ENCODE peak calls at places on chromosomes 13 and 19, in six cellular contexts. B is IMR-90, M is mammary epithelial cell, Y is GM23248, G is K562, X is neural progenitor cell. A is an unnamed sample.

GRCh38 chr19:21221653-21222052 is 79.8 kb downstream of the ZNF431 start:
- DNase-seq in G (no peak), M (no peak), B (no peak), X (no peak), Y (no peak), A (no peak)

GRCh38 chr13:97492257-97492656 is 58.3 kb downstream of the RAP2A start:
- DNase-seq in X (no peak), M (no peak), B (no peak), Y (no peak), G (no peak), A (no peak)

GRCh38 chr19:17158584-17158983 is 56.6 kb upstream of the USE1 start:
- DNase-seq in Y (no peak), M (no peak), B (no peak), G (no peak), X (no peak), A (no peak)

GRCh38 chr19:13083627-13084026 is 19.0 kb downstream of the LYL1 start:
- DNase-seq in X (no peak), B (no peak), Y (no peak), M (no peak), G (no peak), A (no peak)

GRCh38 chr19:51034704-51035103 is at the start of gene KLK12:
- DNase-seq in M (no peak), G (no peak), B (no peak), X (no peak), Y (no peak), A (no peak)

GRCh38 chr13:76795701-76796695 is 90.2 kb downstream of the KCTD12 start:
- DNase-seq in Y (no peak), B (peak), X (no peak), G (no peak), M (no peak), A (no peak)

GRCh38 chr13:87089391-87089790 is 581.8 kb upstream of the SLITRK5 start:
- DNase-seq in Y (peak), B (peak), X (no peak), M (peak), G (no peak), A (no peak)

GRCh38 chr19:13016628-13017305 is 21.5 kb downstream of the NFIX start:
- DNase-seq in Y (peak), B (no peak), X (peak), M (peak), G (peak), A (no peak)

GRCh38 chr19:40716031-40716654 is 543 bp downstream of the COQ8B start:
- DNase-seq in M (peak), B (peak), X (no peak), Y (peak), G (peak), A (peak)

GRCh38 chr13:102597029-102598015 is 536 bp downstream of the TPP2 start:
- DNase-seq in X (peak), M (peak), B (peak), Y (peak), G (peak), A (peak)

GRCh38 chr19:7294571-7295212 is 478 bp upstream of the INSR start:
- DNase-seq in G (peak), Y (peak), B (peak), X (peak), M (peak), A (peak)

GRCh38 chr13:40102854-40103253 is 447.4 kb downstream of the COG6 start:
- DNase-seq in B (peak), Y (peak), M (peak), G (peak), X (no peak), A (no peak)

GRCh38 chr19:3775374-3775711 is 3.3 kb upstream of the RAX2 start:
- DNase-seq in X (no peak), G (no peak), M (no peak), B (no peak), Y (no peak), A (no peak)

GRCh38 chr13:64293923-64294322 is 2878.3 kb upstream of the PCDH20 start:
- DNase-seq in M (no peak), X (no peak), G (no peak), Y (no peak), B (peak), A (no peak)

GRCh38 chr13:79448413-79448812 is 32.5 kb upstream of the NDFIP2 start:
- DNase-seq in Y (peak), B (peak), X (no peak), M (peak), G (no peak), A (peak)

GRCh38 chr13:22938576-22938975 is 242.2 kb upstream of the SGCG start:
- DNase-seq in B (no peak), G (no peak), Y (no peak), X (no peak), M (no peak), A (no peak)

GRCh38 chr19:1146418-1146711 is 27.7 kb downstream of the SBNO2 start:
- DNase-seq in M (no peak), Y (no peak), G (no peak), B (no peak), X (no peak), A (no peak)

GRCh38 chr13:29756506-29756905 is 93.9 kb downstream of the UBL3 start:
- DNase-seq in G (no peak), X (no peak), M (no peak), B (peak), Y (peak), A (no peak)

GRCh38 chr19:13764821-13765394 is 586 bp downstream of the MRI1 start:
- DNase-seq in M (no peak), Y (peak), B (no peak), G (peak), X (peak), A (peak)

GRCh38 chr19:3006075-3006767 is 22.9 kb downstream of the TLE2 start:
- DNase-seq in B (no peak), M (no peak), G (peak), X (no peak), Y (no peak), A (no peak)

GRCh38 chr19:16249826-16250434 is 52.2 kb downstream of the AP1M1 start:
- DNase-seq in X (no peak), Y (peak), B (peak), G (no peak), M (no peak), A (no peak)

GRCh38 chr19:6739390-6739883 is at the start of gene TRIP10:
- DNase-seq in X (peak), B (peak), G (peak), Y (peak), M (peak), A (peak)

GRCh38 chr13:69279213-69279612 is 828.4 kb upstream of the ATXN8OS start:
- DNase-seq in Y (no peak), X (no peak), G (no peak), B (no peak), M (no peak), A (no peak)

GRCh38 chr13:37753776-37754175 is 115.8 kb downstream of the TRPC4 start:
- DNase-seq in X (peak), B (no peak), M (no peak), Y (no peak), G (no peak), A (no peak)

GRCh38 chr13:20672772-20673171 is 30.7 kb upstream of the IL17D start:
- DNase-seq in M (no peak), G (no peak), B (peak), Y (peak), X (no peak), A (no peak)

GRCh38 chr13:74372511-74372910 is 238.3 kb upstream of the KLF12 start:
- DNase-seq in Y (no peak), M (no peak), X (no peak), G (no peak), B (no peak), A (no peak)

GRCh38 chr13:40536443-40537113 is 129.9 kb downstream of the FOXO1 start:
- DNase-seq in Y (no peak), M (peak), X (no peak), G (no peak), B (no peak), A (no peak)

GRCh38 chr19:34365463-34366401 is 736 bp downstream of the GPI start:
- DNase-seq in B (peak), Y (peak), G (peak), M (peak), X (peak), A (peak)

DNA sequence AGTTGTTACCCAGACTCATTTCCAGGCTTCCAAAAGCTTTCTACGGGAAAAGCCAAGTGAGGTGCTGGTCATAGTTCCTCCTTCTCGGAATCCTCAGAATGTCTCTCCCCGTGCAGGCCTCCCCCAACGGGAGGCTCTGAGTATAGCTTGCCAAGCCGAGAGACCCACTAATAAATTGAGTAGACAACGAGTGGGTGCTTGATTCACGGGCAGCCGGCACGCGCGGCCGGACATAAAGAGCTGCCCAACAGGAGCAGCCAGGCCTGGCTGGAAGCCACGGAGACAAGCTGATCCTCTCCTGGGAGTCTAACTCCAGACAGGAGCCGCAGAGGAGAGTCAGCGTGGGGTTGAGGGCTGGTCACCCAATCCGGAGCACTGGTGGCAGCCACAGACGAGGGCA is 43.4 kb upstream of the MEDAG start:
- DNase-seq in B (no peak), X (peak), M (no peak), Y (no peak), G (no peak), A (no peak)
- H3K27ac ChIP-seq in B (peak), X (no peak), M (no peak), Y (no peak), G (no peak), A (no peak)

DNA sequence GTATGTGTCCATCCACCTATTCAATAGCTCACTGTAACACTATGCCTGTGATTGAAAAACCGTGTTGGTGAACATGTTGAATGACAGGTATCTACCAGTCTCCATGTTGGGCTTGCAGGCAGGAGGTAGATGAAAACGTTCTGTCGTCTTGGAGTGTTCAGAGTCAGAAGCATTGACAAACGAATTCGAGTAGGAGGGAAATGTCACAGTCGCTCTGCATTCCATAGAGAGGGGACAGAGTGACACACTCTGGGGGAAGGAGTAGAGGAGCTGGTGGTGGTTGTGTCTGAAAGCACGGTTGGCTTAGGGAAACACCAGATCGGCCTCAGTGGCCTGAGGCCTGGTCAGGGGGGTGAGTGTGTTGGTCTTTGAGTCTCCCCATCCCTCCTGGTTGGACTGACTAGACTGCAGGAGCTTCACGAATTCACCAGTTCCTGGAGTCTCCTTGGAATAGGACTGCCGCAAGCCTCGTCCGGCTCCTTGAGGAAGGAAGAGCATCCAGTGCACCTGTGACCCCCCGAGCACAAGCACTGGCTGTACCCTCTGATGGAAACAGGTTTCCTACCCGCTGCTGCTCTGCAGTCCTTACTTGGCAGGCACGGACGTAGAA is 105.0 kb upstream of the C1QTNF9B start:
- DNase-seq in G (no peak), B (no peak), M (no peak), Y (no peak), X (no peak), A (no peak)
- H3K4me2 ChIP-seq in G (no peak), B (no peak), M (no peak), Y (no peak), X (no peak), A (no peak)

GRCh38 chr19:37929512-37929911 is 22.5 kb downstream of the SIPA1L3 start:
- DNase-seq in X (no peak), M (no peak), B (no peak), G (no peak), Y (no peak), A (no peak)

GRCh38 chr19:37932985-37933953 is 26.3 kb downstream of the SIPA1L3 start:
- DNase-seq in M (peak), G (no peak), X (peak), B (peak), Y (peak), A (no peak)

GRCh38 chr19:37931941-37932655 is 25.1 kb downstream of the SIPA1L3 start:
- DNase-seq in M (peak), Y (peak), G (no peak), B (peak), X (peak), A (no peak)

GRCh38 chr19:37928527-37929286 is 21.7 kb downstream of the SIPA1L3 start:
- DNase-seq in M (no peak), B (no peak), G (no peak), X (no peak), Y (no peak), A (no peak)

DNA sequence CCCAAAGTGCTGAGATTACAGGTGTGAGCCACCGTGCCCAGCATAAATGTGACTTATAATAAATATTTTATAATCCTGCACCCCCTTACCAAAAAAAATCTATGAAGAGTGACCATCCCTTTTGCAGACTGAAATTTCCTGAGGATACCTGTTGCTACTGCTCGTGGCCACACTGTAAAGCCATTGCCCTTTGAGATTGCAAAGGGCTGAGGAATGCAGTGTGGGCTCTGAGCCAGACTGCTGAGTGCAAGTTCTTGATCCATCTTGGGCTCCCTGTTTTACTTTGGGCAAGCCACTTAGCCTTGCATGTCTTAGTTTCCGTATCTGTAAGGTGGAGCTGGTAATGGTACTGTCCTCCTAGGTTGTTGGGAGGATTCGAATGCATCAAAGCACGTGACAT is 23.4 kb downstream of the SIPA1L3 start:
- DNase-seq in X (no peak), M (no peak), B (no peak), G (no peak), Y (peak), A (no peak)
- H3K27ac ChIP-seq in X (no peak), M (no peak), B (no peak), G (no peak), Y (no peak), A (no peak)

DNA sequence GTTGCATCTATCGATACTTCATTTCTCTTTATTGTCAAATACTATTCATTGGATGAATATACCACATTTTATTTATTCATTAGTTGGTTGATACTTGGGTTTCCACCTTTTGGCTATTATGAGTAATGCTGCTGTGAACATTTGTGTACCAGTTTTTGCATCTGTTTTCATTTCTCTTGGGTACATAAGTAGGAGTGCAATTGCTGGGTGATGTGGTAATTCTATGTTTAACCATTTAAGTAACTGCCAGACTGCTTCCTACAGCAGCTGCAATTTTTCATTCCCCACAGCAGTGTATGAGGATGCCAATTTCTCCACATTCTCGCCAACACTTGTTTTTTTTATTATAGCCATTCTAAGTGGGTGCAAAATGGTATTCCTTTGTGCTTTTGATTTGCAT is 2.6 kb downstream of the KCNJ14 start:
- DNase-seq in Y (no peak), X (no peak), M (no peak), B (no peak), G (no peak), A (no peak)
- H3K4me2 ChIP-seq in Y (no peak), X (no peak), M (no peak), B (no peak), G (no peak), A (no peak)

GRCh38 chr13:110400786-110401533 is 93.9 kb downstream of the COL4A2 start:
- DNase-seq in Y (peak), M (no peak), G (no peak), X (no peak), B (peak), A (no peak)

GRCh38 chr13:110403315-110403714 is 96.2 kb downstream of the COL4A2 start:
- DNase-seq in G (no peak), B (peak), M (no peak), Y (peak), X (no peak), A (no peak)

GRCh38 chr13:110404321-110404720 is 97.2 kb downstream of the COL4A2 start:
- DNase-seq in M (no peak), Y (no peak), B (no peak), X (no peak), G (no peak), A (no peak)

GRCh38 chr13:110403721-110404120 is 96.6 kb downstream of the COL4A2 start:
- DNase-seq in B (peak), X (no peak), M (no peak), Y (peak), G (no peak), A (no peak)

DNA sequence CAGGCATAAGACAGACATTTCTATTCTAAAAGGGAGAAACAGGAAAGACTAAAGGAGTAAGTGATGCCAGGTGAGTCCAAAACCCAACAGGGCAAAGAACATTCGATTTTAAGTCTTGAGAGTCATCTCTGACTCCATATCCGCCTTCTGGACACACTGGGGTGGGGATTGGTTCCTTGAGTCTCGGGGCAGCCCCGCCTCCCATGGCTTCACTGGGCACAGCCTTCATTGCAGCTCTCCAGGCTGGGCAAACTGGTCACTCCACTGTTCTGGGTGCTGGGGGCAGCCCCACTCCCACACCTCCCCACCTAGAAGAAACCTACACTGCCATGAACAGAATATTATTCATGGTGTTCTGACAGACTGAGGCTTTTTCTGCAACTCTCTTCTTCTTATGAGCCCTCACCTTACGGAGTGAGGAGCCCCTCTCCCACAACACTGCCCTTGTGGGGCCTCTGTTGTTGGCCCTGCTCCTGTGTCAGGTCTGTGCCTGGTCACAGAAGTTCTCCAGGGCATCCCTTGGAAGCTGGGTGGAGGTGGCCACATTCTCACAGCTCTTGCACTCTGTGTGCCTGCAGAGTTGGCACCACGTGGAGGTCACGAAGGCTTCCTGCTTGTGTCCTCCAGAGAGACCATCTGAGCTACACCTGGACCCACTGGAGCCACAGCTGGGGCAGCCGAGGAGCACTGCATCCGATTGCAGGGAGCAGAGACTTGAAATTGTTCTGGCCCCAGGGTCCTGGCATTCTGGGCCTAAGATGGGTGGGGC is 95.4 kb downstream of the COL4A2 start:
- DNase-seq in M (no peak), G (no peak), B (no peak), Y (no peak), X (no peak), A (no peak)
- H3K27ac ChIP-seq in M (no peak), G (no peak), B (peak), Y (peak), X (no peak), A (no peak)

DNA sequence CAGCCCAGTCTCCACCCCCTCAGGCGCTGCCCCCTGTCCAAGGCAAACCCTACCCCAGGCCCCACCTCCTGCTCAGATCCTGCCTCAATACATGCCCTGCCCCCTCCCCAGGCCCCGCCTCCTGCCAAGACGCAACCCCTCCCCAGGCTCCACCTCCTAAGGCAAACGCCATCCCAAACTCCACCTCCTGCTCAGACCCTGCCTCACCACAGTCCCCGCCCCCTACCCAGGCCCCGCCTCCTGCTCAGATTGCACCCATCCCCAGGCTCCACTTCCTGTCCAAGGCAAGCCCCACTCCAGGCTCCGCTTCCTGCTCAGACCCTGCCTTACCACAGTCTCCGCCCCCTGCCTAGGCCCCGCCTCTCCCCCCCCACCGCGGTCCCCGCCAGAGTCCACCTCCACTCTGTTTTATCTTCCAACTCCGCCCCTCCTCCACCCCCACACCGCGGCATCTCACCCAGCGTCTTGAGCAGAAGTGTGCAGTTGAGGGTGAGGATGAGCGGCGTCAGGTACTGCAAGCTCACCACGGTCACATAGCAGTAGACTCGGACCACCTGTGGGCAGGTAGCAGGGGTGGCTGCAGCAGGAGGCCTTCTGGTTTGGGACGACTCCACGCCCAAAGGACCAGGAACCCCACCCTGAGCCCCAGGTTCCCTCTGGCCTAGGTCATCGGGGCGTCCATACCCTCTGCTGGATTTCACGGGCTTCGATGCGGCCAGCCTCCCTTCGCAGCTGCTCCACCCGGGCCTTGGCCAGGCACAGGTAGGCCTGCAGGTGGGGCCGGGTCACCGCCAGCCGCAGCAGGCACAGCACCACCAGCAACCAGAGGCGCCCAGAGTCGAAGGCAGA is 17.7 kb downstream of the TMEM161A start:
- DNase-seq in X (peak), M (no peak), G (peak), Y (peak), B (peak), A (peak)
- H3K4me2 ChIP-seq in X (peak), M (no peak), G (peak), Y (no peak), B (no peak), A (no peak)

DNA sequence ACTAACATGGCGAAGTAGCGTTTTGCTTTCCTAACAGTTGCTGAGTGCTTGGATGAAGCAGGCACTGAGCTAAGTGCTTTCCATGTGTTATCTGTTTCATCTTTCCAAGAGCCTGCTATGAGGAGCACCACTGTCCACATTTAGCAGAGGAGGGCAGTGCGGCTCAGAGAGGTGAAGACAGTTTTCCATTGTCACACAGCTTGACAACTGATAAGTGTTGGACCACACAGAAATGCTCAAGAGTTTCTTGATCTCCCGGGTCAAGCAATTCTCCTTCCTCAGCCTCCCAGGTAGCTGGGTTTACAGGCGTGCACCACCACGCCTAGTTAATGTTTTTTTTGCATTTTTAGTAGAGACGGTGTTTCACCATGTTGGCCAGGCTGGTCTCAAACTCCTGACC is 6.8 kb upstream of the CRTC1 start:
- DNase-seq in B (no peak), X (no peak), Y (no peak), M (no peak), G (no peak), A (no peak)
- H3K27ac ChIP-seq in B (no peak), X (no peak), Y (no peak), M (no peak), G (no peak), A (no peak)

A was measured in DND-41.